ENCODE peak calls at places on chromosomes 11 and 22, in four cellular contexts. L is adrenal gland, I is aorta, H is spleen. D is an unnamed sample. For H3K4me1, the result is how much of the 10 kb centered on the place peaks cover.

GRCh38 chr22:36775589-36775965 is 342 bp downstream of the IFT27 start:
- DNase-seq in L (peak), I (peak), H (peak), D (no peak)

GRCh38 chr22:30267382-30268302 is 991 bp upstream of the OSM start:
- DNase-seq in L (no peak), I (no peak), H (peak), D (no peak)

GRCh38 chr11:73187854-73188253 is 30.2 kb upstream of the P2RY2 start:
- DNase-seq in L (no peak), I (no peak), H (no peak), D (no peak)

GRCh38 chr11:36264011-36264410 is 25.2 kb downstream of the COMMD9 start:
- DNase-seq in L (no peak), I (no peak), H (no peak), D (no peak)

GRCh38 chr11:75475767-75476650 is 43.0 kb upstream of the KLHL35 start:
- DNase-seq in L (peak), I (no peak), H (peak), D (no peak)

GRCh38 chr11:108069947-108070346 is 51.4 kb upstream of the ACAT1 start:
- DNase-seq in L (no peak), I (no peak), H (no peak), D (no peak)

GRCh38 chr11:29087404-29087803 is 929.4 kb downstream of the KCNA4 start:
- DNase-seq in L (no peak), I (no peak), H (no peak), D (no peak)

GRCh38 chr11:134365011-134365925 is 33.5 kb downstream of the GLB1L2 start:
- DNase-seq in L (no peak), I (peak), H (peak), D (peak)

GRCh38 chr11:40183073-40184064 is 1276.1 kb downstream of the LRRC4C start:
- DNase-seq in L (no peak), I (no peak), H (no peak), D (no peak)

GRCh38 chr11:109644158-109644557 is 222.2 kb downstream of the C11orf87 start:
- DNase-seq in L (peak), I (no peak), H (no peak), D (no peak)

GRCh38 chr11:108609681-108610080 is 16.1 kb upstream of the EXPH5 start:
- DNase-seq in L (no peak), I (no peak), H (no peak), D (no peak)

GRCh38 chr11:110601941-110602340 is 110.3 kb downstream of the ARHGAP20 start:
- DNase-seq in L (no peak), I (no peak), H (no peak), D (no peak)

GRCh38 chr22:43293661-43294392 is 49.3 kb downstream of the SCUBE1 start:
- DNase-seq in L (peak), I (no peak), H (no peak), D (peak)

GRCh38 chr11:129386795-129387390 is 11.2 kb downstream of the BARX2 start:
- DNase-seq in L (no peak), I (no peak), H (no peak), D (no peak)

GRCh38 chr11:60629399-60629798 is 70.0 kb upstream of the MS4A8 start:
- DNase-seq in L (no peak), I (no peak), H (no peak), D (no peak)

GRCh38 chr22:47814474-47814873 is 1052.0 kb downstream of the TBC1D22A start:
- DNase-seq in L (no peak), I (no peak), H (no peak), D (no peak)

GRCh38 chr11:110147965-110148709 is 54.9 kb downstream of the ZC3H12C start:
- DNase-seq in L (no peak), I (no peak), H (no peak), D (no peak)

GRCh38 chr22:19108807-19109197 is 13.4 kb downstream of the DGCR2 start:
- DNase-seq in L (no peak), I (peak), H (no peak), D (no peak)

GRCh38 chr11:130583866-130584265 is 135.4 kb downstream of the ADAMTS15 start:
- DNase-seq in L (no peak), I (no peak), H (no peak), D (no peak)

GRCh38 chr11:63564056-63564784 is 1.0 kb upstream of the PLAAT2 start:
- DNase-seq in L (no peak), I (no peak), H (no peak), D (no peak)

GRCh38 chr11:62399868-62400245 is 19.0 kb upstream of the SCGB1A1 start:
- DNase-seq in L (no peak), I (no peak), H (peak), D (peak)

GRCh38 chr11:45919276-45919675 is 1.6 kb upstream of the PEX16 start:
- DNase-seq in L (no peak), I (peak), H (peak), D (no peak)

GRCh38 chr11:89421718-89422117 is 69.5 kb downstream of the NOX4 start:
- DNase-seq in L (no peak), I (no peak), H (no peak), D (no peak)

GRCh38 chr11:94623120-94623735 is 56.1 kb downstream of the PIWIL4 start:
- DNase-seq in L (peak), I (no peak), H (no peak), D (peak)

GRCh38 chr11:124863137-124863825 is 2.0 kb upstream of the ROBO3 start:
- DNase-seq in L (peak), I (no peak), H (no peak), D (no peak)

GRCh38 chr11:2201542-2201941 is 29.9 kb upstream of the TH start:
- DNase-seq in L (no peak), I (no peak), H (no peak), D (no peak)

GRCh38 chr11:119371778-119372182 is 9.7 kb downstream of the USP2 start:
- DNase-seq in L (peak), I (peak), H (no peak), D (peak)

GRCh38 chr11:46705070-46705688 is 4.3 kb downstream of the ZNF408 start:
- DNase-seq in L (no peak), I (no peak), H (no peak), D (no peak)

GRCh38 chr11:60841797-60842687 is at the start of gene CCDC86:
- DNase-seq in L (peak), I (peak), H (peak), D (peak)

GRCh38 chr11:112401036-112401769 is 140.5 kb upstream of the PLET1 start:
- DNase-seq in L (peak), I (no peak), H (no peak), D (no peak)

GRCh38 chr22:32776397-32776796 is 25.1 kb upstream of the TIMP3 start:
- DNase-seq in L (no peak), I (no peak), H (no peak), D (no peak)

GRCh38 chr22:32775957-32776356 is 25.5 kb upstream of the TIMP3 start:
- DNase-seq in L (no peak), I (no peak), H (no peak), D (no peak)

GRCh38 chr22:32780726-32781310 is 20.7 kb upstream of the TIMP3 start:
- DNase-seq in L (no peak), I (no peak), H (no peak), D (no peak)

GRCh38 chr22:32776800-32777199 is 24.7 kb upstream of the TIMP3 start:
- DNase-seq in L (no peak), I (no peak), H (no peak), D (no peak)

DNA sequence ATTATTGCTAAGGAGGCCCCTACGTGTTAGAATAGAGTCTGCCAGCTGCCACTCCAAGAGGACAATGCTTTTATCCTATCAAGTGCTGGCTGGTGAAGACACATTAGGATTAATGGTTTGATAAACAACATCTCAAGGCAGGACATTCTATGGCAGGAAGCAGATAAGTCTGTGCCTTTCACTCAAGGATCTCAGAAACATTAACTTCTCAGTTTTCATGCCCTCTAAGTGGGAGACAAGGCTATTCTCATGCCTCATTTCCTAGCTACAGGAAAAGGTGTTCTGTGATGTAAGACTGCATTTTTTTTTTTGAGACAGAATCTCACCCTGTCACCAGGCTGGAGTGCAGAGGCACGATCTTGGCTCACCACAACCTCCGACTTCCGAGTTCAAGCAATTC is 23.5 kb upstream of the TIMP3 start:
- DNase-seq in L (no peak), I (no peak), H (no peak), D (no peak)
- H3K4me1 ChIP-seq in L (under half), I (under half), H (under half), D (under half)

DNA sequence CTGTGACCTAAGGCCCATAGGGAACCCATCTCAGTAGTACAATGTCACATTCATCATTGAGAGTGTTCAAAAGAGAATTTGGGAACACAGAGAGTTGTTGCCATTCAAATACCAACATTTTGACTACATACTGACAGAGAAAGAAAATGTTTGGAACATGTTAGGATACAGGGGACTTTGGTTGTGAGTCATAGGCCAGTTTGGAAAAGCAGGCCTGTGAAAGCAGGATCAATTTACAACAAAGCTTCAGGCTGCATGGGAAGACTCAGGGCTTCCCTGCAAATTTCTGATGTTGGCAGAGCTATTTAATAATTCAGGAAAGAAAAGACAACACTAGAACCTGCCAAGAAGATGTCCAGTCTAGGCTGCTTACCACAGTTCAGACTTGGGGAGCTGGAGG is 374 bp downstream of the NLRP10 start:
- DNase-seq in L (no peak), I (no peak), H (no peak), D (no peak)
- H3K4me1 ChIP-seq in L (under half), I (under half), H (under half), D (under half)

DNA sequence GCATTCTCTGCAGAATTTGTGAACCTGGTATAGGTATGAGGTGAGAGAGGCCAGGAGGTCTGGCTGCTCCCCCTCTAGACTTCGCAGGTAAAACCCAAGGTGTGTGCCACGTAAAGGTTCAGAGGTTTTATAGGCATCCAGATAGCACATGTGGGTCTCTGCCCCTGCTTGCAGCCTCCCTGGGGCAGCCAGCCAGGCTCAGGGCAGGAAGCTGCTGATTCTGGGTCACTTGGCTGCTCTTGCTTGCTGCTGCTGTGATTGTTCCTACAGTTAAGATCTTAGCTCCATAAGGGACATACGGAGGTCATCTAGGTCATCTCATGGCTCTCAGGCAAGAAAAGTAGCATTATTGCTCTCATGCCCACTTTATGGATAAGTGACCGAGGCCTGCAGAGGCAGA is 30.2 kb downstream of the ZBTB16 start:
- DNase-seq in L (no peak), I (no peak), H (no peak), D (no peak)
- H3K4me1 ChIP-seq in L (half or more), I (under half), H (half or more), D (under half)

GRCh38 chr11:12684354-12684753 is 10.1 kb downstream of the TEAD1 start:
- DNase-seq in L (no peak), I (no peak), H (no peak), D (no peak)
- H3K4me1 ChIP-seq in L (under half), I (under half), H (under half), D (under half)

GRCh38 chr11:68470304-68470811 is 9.8 kb downstream of the PPP6R3 start:
- DNase-seq in L (no peak), I (peak), H (no peak), D (no peak)

GRCh38 chr11:68469642-68470041 is 9.1 kb downstream of the PPP6R3 start:
- DNase-seq in L (no peak), I (no peak), H (no peak), D (no peak)

GRCh38 chr11:68469122-68469521 is 8.6 kb downstream of the PPP6R3 start:
- DNase-seq in L (peak), I (no peak), H (no peak), D (no peak)

GRCh38 chr11:68472778-68473177 is 12.2 kb downstream of the PPP6R3 start:
- DNase-seq in L (no peak), I (no peak), H (no peak), D (no peak)

GRCh38 chr11:68471360-68472340 is 11.1 kb downstream of the PPP6R3 start:
- DNase-seq in L (no peak), I (peak), H (peak), D (no peak)
- H3K4me1 ChIP-seq in L (under half), I (under half), H (half or more), D (under half)